ENCODE peak calls at places on chromosomes 12 and 14, in four cellular contexts. One of them, this sample, is unnamed. For H3K36me3, the result is how much of the 10 kb centered on the place peaks cover.

GRCh38 chr12:47802312-47802711 is 17.4 kb downstream of the HDAC7 start:
- DNase-seq in HepG2: no peak
- DNase-seq in K562: no peak
- DNase-seq in HCT116: no peak
- DNase-seq in this sample: no peak

GRCh38 chr12:47900480-47901129 is 4.2 kb downstream of the VDR start:
- DNase-seq in HepG2: peak
- DNase-seq in K562: no peak
- DNase-seq in HCT116: peak
- DNase-seq in this sample: no peak

GRCh38 chr12:25990495-25990894 is 32.0 kb downstream of the RASSF8 start:
- DNase-seq in HepG2: no peak
- DNase-seq in K562: no peak
- DNase-seq in HCT116: no peak
- DNase-seq in this sample: no peak

GRCh38 chr14:68958553-68958952 is 20.5 kb downstream of the ACTN1 start:
- DNase-seq in HepG2: no peak
- DNase-seq in K562: no peak
- DNase-seq in HCT116: no peak
- DNase-seq in this sample: no peak

GRCh38 chr12:57458665-57459054 is 925 bp upstream of the GLI1 start:
- DNase-seq in HepG2: no peak
- DNase-seq in K562: no peak
- DNase-seq in HCT116: no peak
- DNase-seq in this sample: no peak

GRCh38 chr12:66813137-66813867 is 134.4 kb upstream of the GRIP1 start:
- DNase-seq in HepG2: peak
- DNase-seq in K562: no peak
- DNase-seq in HCT116: no peak
- DNase-seq in this sample: no peak

GRCh38 chr14:75335588-75335987 is 57.0 kb downstream of the FOS start:
- DNase-seq in HepG2: no peak
- DNase-seq in K562: no peak
- DNase-seq in HCT116: no peak
- DNase-seq in this sample: no peak

GRCh38 chr12:8644345-8645248 is 18.0 kb downstream of the MFAP5 start:
- DNase-seq in HepG2: no peak
- DNase-seq in K562: no peak
- DNase-seq in HCT116: no peak
- DNase-seq in this sample: no peak

GRCh38 chr12:54378791-54379400 is 5.6 kb downstream of the ZNF385A start:
- DNase-seq in HepG2: peak
- DNase-seq in K562: peak
- DNase-seq in HCT116: no peak
- DNase-seq in this sample: no peak

GRCh38 chr14:64502476-64503183 is 1.0 kb downstream of the ZBTB25 start:
- DNase-seq in HepG2: no peak
- DNase-seq in K562: no peak
- DNase-seq in HCT116: no peak
- DNase-seq in this sample: no peak

GRCh38 chr14:100862277-100862676 is 36.4 kb downstream of the MEG3 start:
- DNase-seq in HepG2: no peak
- DNase-seq in K562: peak
- DNase-seq in HCT116: no peak
- DNase-seq in this sample: no peak

GRCh38 chr12:82740129-82741000 is 53.7 kb downstream of the TMTC2 start:
- DNase-seq in HepG2: no peak
- DNase-seq in K562: no peak
- DNase-seq in HCT116: peak
- DNase-seq in this sample: peak

GRCh38 chr12:118429703-118430383 is 53.5 kb downstream of the SUDS3 start:
- DNase-seq in HepG2: no peak
- DNase-seq in K562: no peak
- DNase-seq in HCT116: no peak
- DNase-seq in this sample: no peak

GRCh38 chr12:38142974-38143373 is 173.6 kb upstream of the ALG10B start:
- DNase-seq in HepG2: peak
- DNase-seq in K562: no peak
- DNase-seq in HCT116: no peak
- DNase-seq in this sample: no peak

DNA sequence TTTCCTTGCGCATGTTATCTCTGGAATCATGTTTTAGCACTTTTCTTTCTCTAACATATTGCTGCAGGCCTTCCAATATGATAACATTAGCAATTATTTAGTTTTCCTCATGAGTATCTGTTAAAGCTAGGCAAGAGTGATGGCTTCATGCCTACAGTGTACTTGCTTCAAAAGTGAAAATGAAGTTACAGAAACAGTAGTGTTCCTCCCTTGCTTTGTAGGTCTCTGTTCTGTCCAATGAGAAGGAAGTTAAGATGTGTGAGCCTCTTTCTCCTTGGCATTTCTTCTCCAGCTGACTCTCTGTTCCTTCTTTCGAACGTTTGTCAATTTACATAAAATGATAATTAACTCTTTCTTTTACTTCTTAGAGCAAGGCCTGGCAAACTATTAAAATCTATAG is 22.2 kb downstream of the LRRIQ1 start:
- DNase-seq in HepG2: no peak
- DNase-seq in K562: no peak
- DNase-seq in HCT116: no peak
- DNase-seq in this sample: no peak
- TF ChIP-seq TCF7L2 in HepG2: no peak
- TF ChIP-seq TCF7L2 in K562: no peak
- TF ChIP-seq TCF7L2 in HCT116: no peak
- TF ChIP-seq TCF7L2 in this sample: no peak

GRCh38 chr12:110733857-110734373 is 8.8 kb downstream of the PPP1CC start:
- DNase-seq in HepG2: no peak
- DNase-seq in K562: no peak
- DNase-seq in HCT116: no peak
- DNase-seq in this sample: no peak
- H3K36me3 ChIP-seq in HepG2: half or more
- H3K36me3 ChIP-seq in K562: half or more
- H3K36me3 ChIP-seq in HCT116: under half
- H3K36me3 ChIP-seq in this sample: under half

DNA sequence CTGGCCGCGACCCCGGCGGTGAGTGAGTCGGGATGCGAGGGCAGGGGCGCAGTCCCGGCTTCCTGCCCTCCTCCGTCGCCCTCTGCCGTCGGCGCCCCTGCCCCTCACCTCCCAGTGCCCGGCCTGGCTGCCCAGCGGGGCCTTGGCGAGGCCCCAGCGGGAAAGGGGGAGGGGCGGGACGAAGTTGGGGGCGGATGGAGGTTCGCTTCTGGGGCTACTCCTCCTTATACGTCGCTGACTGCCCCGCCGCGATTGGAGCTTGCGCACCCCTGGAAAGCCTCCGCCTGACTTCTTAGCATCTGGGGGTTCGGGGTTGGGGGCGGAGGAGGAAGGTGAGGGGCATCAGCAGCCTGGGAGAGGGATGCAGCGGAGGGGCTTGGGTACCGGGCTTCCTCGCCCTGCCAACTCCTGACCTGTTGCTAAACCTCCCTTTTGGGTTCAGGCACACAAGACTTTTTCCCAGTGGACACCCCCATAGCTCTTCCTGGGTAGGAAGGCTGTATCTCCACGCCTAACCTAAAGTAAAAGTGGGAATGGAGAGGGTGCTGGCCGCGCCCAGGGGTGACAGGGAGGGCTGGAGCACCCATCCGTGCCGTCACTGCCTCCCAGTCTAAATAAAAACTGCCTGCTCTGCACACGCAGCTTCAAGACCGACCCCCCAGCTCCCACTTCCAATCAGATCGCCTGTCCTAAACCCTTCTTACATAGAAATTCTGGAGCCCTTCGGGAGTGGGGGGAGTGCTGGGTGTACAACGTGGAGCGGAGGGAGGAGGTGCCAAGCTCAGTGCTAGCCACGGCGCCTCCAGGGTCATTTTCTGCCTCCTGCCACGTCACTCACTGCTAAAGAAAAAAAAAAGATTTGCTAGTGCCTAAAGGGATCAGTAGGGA is 585 bp downstream of the TMEM263 start:
- DNase-seq in HepG2: peak
- DNase-seq in K562: peak
- DNase-seq in HCT116: peak
- DNase-seq in this sample: no peak
- TF ChIP-seq CTCF in HepG2: peak
- TF ChIP-seq CTCF in K562: no peak
- TF ChIP-seq CTCF in HCT116: no peak
- TF ChIP-seq CTCF in this sample: peak

GRCh38 chr12:30694971-30695326 is 720 bp downstream of the IPO8 start:
- DNase-seq in HepG2: peak
- DNase-seq in K562: peak
- DNase-seq in HCT116: peak
- DNase-seq in this sample: no peak
- TF ChIP-seq TCF7L2 in HepG2: no peak
- TF ChIP-seq TCF7L2 in K562: no peak
- TF ChIP-seq TCF7L2 in HCT116: no peak
- TF ChIP-seq TCF7L2 in this sample: no peak

GRCh38 chr12:13215056-13215455 is 18.5 kb downstream of the EMP1 start:
- DNase-seq in HepG2: no peak
- DNase-seq in K562: no peak
- DNase-seq in HCT116: no peak
- DNase-seq in this sample: no peak
- H3K36me3 ChIP-seq in HepG2: under half
- H3K36me3 ChIP-seq in K562: under half
- H3K36me3 ChIP-seq in HCT116: under half
- H3K36me3 ChIP-seq in this sample: under half

DNA sequence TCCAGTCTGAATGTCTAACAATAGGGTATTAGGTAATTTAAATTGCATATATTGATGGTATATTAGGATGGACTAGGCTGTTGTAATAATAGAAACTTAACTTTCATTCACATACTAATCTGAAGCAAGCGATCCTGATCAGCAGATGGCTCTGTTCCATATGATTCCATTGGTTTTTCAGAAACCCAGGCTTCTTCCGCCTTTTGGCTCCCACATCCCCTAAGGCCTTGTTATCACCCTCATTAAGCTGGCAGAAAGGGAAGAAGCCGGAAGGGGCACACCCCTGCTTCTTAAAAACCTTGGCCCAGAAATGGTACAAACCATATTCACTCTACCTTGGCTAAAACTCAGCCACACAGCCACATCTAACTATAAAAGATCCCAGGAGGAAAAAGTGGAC is 329.2 kb downstream of the PCNX1 start:
- DNase-seq in HepG2: no peak
- DNase-seq in K562: no peak
- DNase-seq in HCT116: no peak
- DNase-seq in this sample: no peak
- TF ChIP-seq CTCF in HepG2: no peak
- TF ChIP-seq CTCF in K562: no peak
- TF ChIP-seq CTCF in HCT116: no peak
- TF ChIP-seq CTCF in this sample: no peak

This sample was measured in Panc1.